ENCODE peak calls at places on chromosomes 4 and X, in five cellular contexts. R is prostate gland, T is H9, L is suprapubic skin, O is aorta. F is an unnamed sample.
A peak's percentile ranks its signal among the peaks of the same experiment; 100 is the strongest.

GRCh38 chr4:61373901-61374611 is 173.9 kb downstream of the ADGRL3 start:
- DNase-seq in R (no peak), T (no peak), L (no peak), O (no peak), F (no peak)

GRCh38 chr4:110503588-110504435 is 27.9 kb downstream of the ENPEP start:
- DNase-seq in R (no peak), T (peak; percentile 36), L (no peak), O (no peak), F (no peak)

GRCh38 chr4:119050501-119051090 is 85.0 kb upstream of the MYOZ2 start:
- DNase-seq in R (no peak), T (no peak), L (no peak), O (no peak), F (no peak)

GRCh38 chr4:99028187-99028586 is 32.7 kb downstream of the METAP1 start:
- DNase-seq in R (no peak), T (no peak), L (no peak), O (no peak), F (no peak)

GRCh38 chrX:19133784-19134183 is 11.5 kb upstream of the ADGRG2 start:
- DNase-seq in R (no peak), T (no peak), L (no peak), O (no peak), F (no peak)

GRCh38 chr4:184616633-184617471 is 32.4 kb downstream of the CASP3 start:
- DNase-seq in R (no peak), T (peak; percentile 45), L (no peak), O (no peak), F (no peak)

GRCh38 chr4:143482753-143483362 is 30.6 kb upstream of the SMARCA5 start:
- DNase-seq in R (no peak), T (no peak), L (no peak), O (no peak), F (no peak)

GRCh38 chrX:12421918-12422317 is 283.6 kb downstream of the FRMPD4 start:
- DNase-seq in R (no peak), T (no peak), L (no peak), O (no peak), F (no peak)

GRCh38 chrX:150150081-150150779 is 211.9 kb upstream of the EOLA2 start:
- DNase-seq in R (no peak), T (no peak), L (no peak), O (no peak), F (peak; percentile 31)

GRCh38 chr4:28788929-28789490 is 1928.4 kb downstream of the STIM2 start:
- DNase-seq in R (no peak), T (no peak), L (no peak), O (no peak), F (no peak)

GRCh38 chr4:14225683-14226207 is 598.2 kb upstream of the BOD1L1 start:
- DNase-seq in R (no peak), T (no peak), L (no peak), O (no peak), F (no peak)

GRCh38 chr4:140018931-140019618 is 134.9 kb downstream of the MAML3 start:
- DNase-seq in R (no peak), T (no peak), L (no peak), O (no peak), F (no peak)

GRCh38 chrX:48826135-48826875 is at the start of gene ERAS:
- DNase-seq in R (no peak), T (no peak), L (no peak), O (no peak), F (no peak)

GRCh38 chrX:44244008-44244407 is 99.5 kb downstream of the EFHC2 start:
- DNase-seq in R (no peak), T (no peak), L (no peak), O (no peak), F (no peak)

GRCh38 chr4:152937535-152938236 is 1.6 kb downstream of the FHDC1 start:
- DNase-seq in R (peak; percentile 21), T (no peak), L (no peak), O (peak; percentile 59), F (no peak)

GRCh38 chr4:41418444-41418843 is 119.5 kb upstream of the LIMCH1 start:
- DNase-seq in R (peak; percentile 29), T (no peak), L (no peak), O (peak; percentile 73), F (no peak)

GRCh38 chrX:23668335-23668734 is 1.0 kb downstream of the PRDX4 start:
- DNase-seq in R (no peak), T (no peak), L (no peak), O (no peak), F (no peak)

GRCh38 chr4:30718021-30718888 is 1.9 kb upstream of the PCDH7 start:
- DNase-seq in R (peak; percentile 42), T (peak; percentile 65), L (no peak), O (peak; percentile 90), F (no peak)

GRCh38 chr4:84937381-84937977 is 29.0 kb downstream of the WDFY3 start:
- DNase-seq in R (no peak), T (no peak), L (no peak), O (no peak), F (no peak)
- H3K27ac ChIP-seq in R (no peak overlapping the region), T (no peak overlapping the region), L (no peak overlapping the region), O (peak overlapping the region; percentile 93), F (peak overlapping the region; percentile 40)

DNA sequence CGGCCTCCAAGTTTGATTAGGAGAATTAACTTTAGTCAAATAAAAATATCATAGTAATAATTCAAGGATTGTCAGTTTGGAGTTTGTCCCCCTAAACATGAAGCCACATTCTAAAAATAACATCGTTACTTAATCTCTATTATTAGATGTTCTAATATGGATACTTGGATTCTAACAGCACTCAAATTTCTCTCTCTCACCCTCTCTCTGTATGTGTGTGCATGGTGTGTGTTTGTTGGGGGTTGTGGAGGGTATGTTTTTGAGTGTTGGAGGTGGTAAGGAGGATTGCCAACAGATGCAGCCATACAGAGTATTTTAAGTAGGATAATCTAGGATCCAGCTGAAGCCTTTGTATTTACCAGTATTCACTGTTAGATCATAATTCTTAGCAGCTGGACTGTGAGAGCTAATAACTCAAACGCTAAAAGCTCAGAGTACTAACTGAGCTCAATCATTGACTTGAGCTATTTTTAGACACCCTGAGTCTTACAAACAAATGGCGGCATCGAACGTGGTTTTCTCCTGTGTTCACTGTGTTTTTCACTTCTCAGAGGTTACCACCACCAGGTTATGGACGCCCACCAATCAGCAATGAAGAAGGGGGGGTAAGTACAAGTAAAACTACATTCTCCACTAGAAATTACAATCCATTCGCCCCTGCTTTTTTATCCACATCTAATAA is 8.8 kb downstream of the ENAM start:
- DNase-seq in R (no peak), T (no peak), L (no peak), O (no peak), F (no peak)
- H3K27ac ChIP-seq in R (no peak overlapping the region), T (no peak overlapping the region), L (no peak overlapping the region), O (no peak overlapping the region), F (peak overlapping the region; percentile 5)

GRCh38 chr4:76571274-76571673 is 136.2 kb downstream of the SHROOM3 start:
- DNase-seq in R (peak; percentile 76), T (no peak), L (no peak), O (no peak), F (no peak)

GRCh38 chr4:76569695-76570094 is 134.7 kb downstream of the SHROOM3 start:
- DNase-seq in R (no peak), T (no peak), L (no peak), O (no peak), F (no peak)

GRCh38 chr4:76569225-76569624 is 134.2 kb downstream of the SHROOM3 start:
- DNase-seq in R (no peak), T (no peak), L (no peak), O (no peak), F (no peak)

GRCh38 chr4:76572224-76572623 is 137.2 kb downstream of the SHROOM3 start:
- DNase-seq in R (no peak), T (no peak), L (no peak), O (no peak), F (no peak)

DNA sequence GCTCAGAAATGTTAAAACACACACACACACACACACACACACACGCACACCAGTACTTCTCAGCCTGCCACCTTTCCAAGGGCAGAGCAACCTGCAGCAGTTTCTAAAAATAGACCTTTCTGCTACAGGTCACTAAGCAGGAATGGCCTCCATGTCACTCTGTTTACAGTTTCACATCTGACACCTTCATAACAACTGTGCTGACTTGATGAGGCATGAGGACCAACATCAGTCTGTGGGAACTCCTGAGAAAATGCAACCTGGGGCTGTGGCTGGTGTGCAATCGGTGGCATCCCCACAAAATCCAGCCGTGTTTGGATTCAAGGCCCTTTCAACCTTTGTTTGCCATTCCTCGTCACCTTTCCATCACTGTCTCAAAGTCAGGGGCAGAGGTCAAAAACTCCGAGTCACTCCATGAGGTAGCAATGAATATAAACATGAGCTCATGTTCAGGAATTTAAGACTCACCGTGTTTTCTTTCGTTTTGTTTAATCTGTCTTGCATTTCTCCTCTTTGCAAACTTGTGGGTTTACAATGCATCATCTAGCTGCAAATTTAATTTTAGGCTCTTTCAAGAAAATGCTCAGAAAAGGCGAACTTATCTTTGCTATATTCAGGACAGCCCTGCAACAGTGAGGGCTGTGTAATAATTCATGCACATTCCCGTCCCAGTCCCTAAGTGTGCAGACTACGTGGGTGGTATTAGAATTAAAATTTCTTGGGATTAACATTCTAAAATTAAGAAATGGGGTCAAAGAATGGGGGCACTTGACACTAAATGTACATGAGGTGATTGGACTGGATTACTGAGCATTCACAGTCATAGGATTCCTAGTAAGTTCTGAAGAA is 135.3 kb downstream of the SHROOM3 start:
- DNase-seq in R (no peak), T (no peak), L (no peak), O (no peak), F (no peak)
- H3K27ac ChIP-seq in R (peak overlapping the region; percentile 76), T (no peak overlapping the region), L (peak overlapping the region; percentile 18), O (no peak overlapping the region), F (peak overlapping the region; percentile 75)

DNA sequence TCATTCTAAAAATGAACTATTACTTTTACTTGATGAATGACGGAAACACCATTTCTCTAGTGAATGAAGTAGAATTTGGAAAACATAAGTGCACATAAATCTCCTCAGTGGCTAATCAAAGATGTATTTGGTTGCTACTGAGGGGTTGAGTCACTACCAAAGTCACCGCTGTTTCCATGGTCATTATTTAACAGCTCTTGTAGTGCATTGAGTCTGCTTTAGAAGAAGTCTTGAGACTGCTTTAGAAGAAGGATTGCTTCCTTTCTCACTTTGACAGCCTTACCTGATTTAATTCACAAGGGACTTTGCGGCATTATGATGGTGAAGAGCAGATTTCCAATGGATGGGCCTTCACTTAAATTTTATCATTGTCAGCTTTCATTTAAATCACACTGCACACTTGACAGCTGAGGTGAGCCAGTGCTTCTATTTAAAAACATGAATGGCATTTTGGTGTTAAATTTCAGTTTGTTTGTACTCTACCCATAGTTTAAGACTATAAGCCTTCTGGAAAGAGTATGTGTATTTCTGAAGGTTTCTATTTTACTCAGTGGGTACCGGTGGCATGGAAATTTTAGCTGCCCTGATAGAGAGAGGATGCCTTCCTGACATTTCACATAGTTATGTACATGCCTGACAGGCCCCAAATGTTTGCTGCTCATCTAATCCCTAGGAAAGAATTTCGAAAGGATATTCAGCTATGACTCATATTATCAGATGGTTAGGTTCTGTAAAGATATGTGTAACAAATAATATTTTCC is 9.5 kb downstream of the ASB5 start:
- DNase-seq in R (no peak), T (no peak), L (no peak), O (no peak), F (no peak)
- H3K27ac ChIP-seq in R (no peak overlapping the region), T (no peak overlapping the region), L (no peak overlapping the region), O (no peak overlapping the region), F (peak overlapping the region; percentile 24)

GRCh38 chr4:26787461-26788340 is 72.9 kb upstream of the STIM2 start:
- DNase-seq in R (peak; percentile 77), T (peak; percentile 70), L (no peak), O (peak; percentile 57), F (no peak)
- H3K27ac ChIP-seq in R (peak overlapping the region; percentile 67), T (no peak overlapping the region), L (peak overlapping the region; percentile 30), O (no peak overlapping the region), F (peak overlapping the region; percentile 51)

GRCh38 chr4:108053281-108053701 is 63.6 kb downstream of the HADH start:
- DNase-seq in R (no peak), T (no peak), L (no peak), O (no peak), F (no peak)
- H3K27ac ChIP-seq in R (no peak overlapping the region), T (no peak overlapping the region), L (no peak overlapping the region), O (no peak overlapping the region), F (no peak overlapping the region)